ENCODE peak calls at places on chromosome 20, in nine cellular contexts. W is GM23248, C is PC-3, D is GM23338, Q is hepatocyte, B is HCT116, F is MM.1S, I is neural progenitor cell, P is SK-N-SH. E is an unnamed sample.
A peak's percentile ranks its signal among the peaks of the same experiment; 100 is the strongest.

GRCh38 chr20:4369119-4369797 is 352.5 kb upstream of the PRND start:
- DNase-seq in B (no peak), P (no peak), D (no peak), Q (no peak), I (no peak), W (no peak), C (peak; percentile 9), F (no peak), E (no peak)

GRCh38 chr20:21323640-21324039 is 20.5 kb downstream of the XRN2 start:
- DNase-seq in I (no peak), Q (peak; percentile 19), D (no peak), W (peak; percentile 86), B (peak; percentile 27), P (no peak), F (no peak), C (peak; percentile 82), E (no peak)

GRCh38 chr20:60088236-60088635 is 130.0 kb downstream of the CDH26 start:
- DNase-seq in D (no peak), W (no peak), P (no peak), Q (no peak), F (no peak), B (no peak), I (no peak), C (no peak), E (no peak)

GRCh38 chr20:56554869-56555268 is 21.8 kb downstream of the FAM209B start:
- DNase-seq in P (no peak), C (peak; percentile 99), W (peak; percentile 97), F (peak; percentile 97), B (peak; percentile 90), I (no peak), D (peak; percentile 49), Q (peak; percentile 75), E (peak; percentile 63)

GRCh38 chr20:30598460-30599230 is 658.8 kb upstream of the DEFB115 start:
- DNase-seq in P (no peak), B (no peak), W (no peak), F (no peak), I (no peak), Q (no peak), C (no peak), D (no peak), E (no peak)

GRCh38 chr20:53706511-53707031 is 112.9 kb upstream of the ZNF217 start:
- DNase-seq in I (peak; percentile 38), D (no peak), B (no peak), P (no peak), F (peak; percentile 32), W (peak; percentile 16), Q (peak; percentile 38), C (no peak), E (peak; percentile 58)

GRCh38 chr20:19757487-19757972 is 528 bp upstream of the RIN2 start:
- DNase-seq in F (peak; percentile 27), B (no peak), P (peak; percentile 82), D (peak; percentile 79), I (peak; percentile 86), Q (peak; percentile 83), C (peak; percentile 71), W (peak; percentile 89), E (no peak)

GRCh38 chr20:53748176-53748575 is 154.5 kb upstream of the ZNF217 start:
- DNase-seq in I (no peak), P (no peak), W (no peak), D (no peak), B (no peak), Q (no peak), C (peak; percentile 99), F (no peak), E (no peak)

GRCh38 chr20:62258499-62259293 is 20.4 kb downstream of the OSBPL2 start:
- DNase-seq in Q (no peak), I (no peak), B (no peak), C (peak; percentile 47), P (no peak), W (peak; percentile 95), D (no peak), F (no peak), E (no peak)

GRCh38 chr20:63411151-63411897 is 50.2 kb upstream of the CHRNA4 start:
- DNase-seq in F (no peak), W (no peak), C (no peak), D (no peak), I (no peak), P (no peak), B (no peak), Q (no peak), E (no peak)

GRCh38 chr20:38453941-38454340 is 18.7 kb upstream of the RALGAPB start:
- DNase-seq in D (no peak), I (no peak), P (no peak), W (no peak), C (no peak), B (no peak), F (peak; percentile 82), Q (no peak), E (peak; percentile 86)

GRCh38 chr20:32470025-32470861 is 112.1 kb downstream of the ASXL1 start:
- DNase-seq in F (peak; percentile 31), D (peak; percentile 87), W (peak; percentile 29), Q (peak; percentile 80), I (peak; percentile 64), B (peak; percentile 16), C (peak; percentile 38), P (peak; percentile 75), E (peak; percentile 61)
- H3K27ac ChIP-seq in F (no peak overlapping the region), D (peak overlapping the region; percentile 72), W (no peak overlapping the region), Q (peak overlapping the region; percentile 80), I (no peak overlapping the region), B (no peak overlapping the region), C (no peak overlapping the region), P (peak overlapping the region; percentile 63), E (no peak overlapping the region)

DNA sequence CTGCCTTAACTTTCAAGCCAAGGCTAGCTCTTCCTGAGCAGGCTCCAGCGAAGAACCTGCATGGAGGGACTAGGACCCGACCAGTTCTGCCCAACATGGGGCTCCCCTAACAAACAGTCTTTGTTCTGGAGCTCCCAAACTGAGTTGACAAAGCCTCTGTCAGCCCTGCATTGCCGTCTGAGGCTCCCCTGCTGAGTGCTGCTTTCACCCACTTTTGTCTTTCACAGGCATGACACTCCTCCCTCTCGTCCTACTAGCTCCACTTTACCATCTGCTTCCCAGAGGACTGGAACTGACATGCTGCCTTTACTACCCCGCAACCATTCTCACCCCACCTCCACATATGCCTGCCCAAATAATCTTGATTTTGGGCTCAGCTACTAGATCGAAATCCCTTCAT is 45.1 kb upstream of the B4GALT5 start:
- DNase-seq in Q (no peak), C (no peak), I (peak; percentile 48), W (no peak), F (no peak), B (no peak), P (no peak), D (peak; percentile 58), E (no peak)
- TF ChIP-seq EZH2phosphoT487 in Q (no peak), C (no peak), I (no peak), W (no peak), F (no peak), B (no peak), P (no peak), D (no peak), E (no peak)

GRCh38 chr20:47502271-47502730 is 614 bp downstream of the NCOA3 start:
- DNase-seq in P (no peak), I (peak; percentile 61), W (peak; percentile 54), Q (peak; percentile 37), C (no peak), B (no peak), D (peak; percentile 39), F (peak; percentile 16), E (no peak)

GRCh38 chr20:47501483-47502270 is at the start of gene NCOA3:
- DNase-seq in C (peak; percentile 97), Q (peak; percentile 98), B (peak; percentile 82), W (peak; percentile 98), P (peak; percentile 98), F (peak; percentile 95), I (peak; percentile 100), D (peak; percentile 99), E (peak; percentile 98)

GRCh38 chr20:47499053-47499452 is 2.6 kb upstream of the NCOA3 start:
- DNase-seq in C (no peak), B (no peak), F (no peak), Q (no peak), W (no peak), D (no peak), I (no peak), P (no peak), E (no peak)

GRCh38 chr20:47501117-47501482 is 587 bp upstream of the NCOA3 start:
- DNase-seq in B (no peak), F (no peak), Q (no peak), I (no peak), C (peak; percentile 9), D (no peak), W (peak; percentile 46), P (no peak), E (no peak)

DNA sequence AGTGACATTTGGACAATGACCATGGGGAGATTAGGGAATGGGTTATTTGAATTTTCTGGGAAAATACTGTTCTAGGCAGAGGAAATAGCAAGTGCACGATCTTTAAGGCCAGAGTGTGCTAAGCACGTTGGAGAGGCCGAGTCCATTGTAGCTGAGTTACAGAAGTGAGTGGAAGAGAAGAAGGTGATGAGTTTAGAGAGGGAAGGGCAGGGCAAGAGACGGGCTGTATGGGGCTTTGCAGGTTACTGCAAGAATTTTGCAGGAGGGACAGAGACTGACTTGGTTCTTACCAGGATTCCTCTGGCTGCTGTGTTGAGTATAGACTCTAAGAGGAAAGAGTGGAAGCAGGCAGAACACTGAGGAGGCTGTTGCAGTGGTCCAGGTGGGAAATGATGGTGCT is 1.1 kb upstream of the NCOA3 start:
- DNase-seq in I (no peak), D (no peak), C (no peak), W (peak; percentile 8), Q (no peak), P (no peak), B (no peak), F (no peak), E (no peak)
- H3K4me2 ChIP-seq in I (peak overlapping the region; percentile 74), D (peak overlapping the region; percentile 80), C (peak overlapping the region; percentile 93), W (no peak overlapping the region), Q (peak overlapping the region; percentile 81), P (peak overlapping the region; percentile 84), B (peak overlapping the region; percentile 86), F (peak overlapping the region; percentile 91), E (peak overlapping the region; percentile 83)

GRCh38 chr20:34750484-34750883 is 46.3 kb downstream of the TP53INP2 start:
- DNase-seq in Q (no peak), D (no peak), I (no peak), C (no peak), W (no peak), B (no peak), F (no peak), P (no peak), E (no peak)

GRCh38 chr20:34744847-34745246 is 40.7 kb downstream of the TP53INP2 start:
- DNase-seq in W (no peak), B (no peak), Q (no peak), F (no peak), I (no peak), P (no peak), C (no peak), D (no peak), E (no peak)

GRCh38 chr20:34744340-34744739 is 40.2 kb downstream of the TP53INP2 start:
- DNase-seq in I (no peak), P (no peak), C (no peak), W (no peak), D (no peak), B (no peak), Q (no peak), F (no peak), E (no peak)

GRCh38 chr20:34751453-34751852 is 47.3 kb downstream of the TP53INP2 start:
- DNase-seq in W (no peak), F (no peak), C (no peak), Q (no peak), P (no peak), B (no peak), D (no peak), I (no peak), E (no peak)

DNA sequence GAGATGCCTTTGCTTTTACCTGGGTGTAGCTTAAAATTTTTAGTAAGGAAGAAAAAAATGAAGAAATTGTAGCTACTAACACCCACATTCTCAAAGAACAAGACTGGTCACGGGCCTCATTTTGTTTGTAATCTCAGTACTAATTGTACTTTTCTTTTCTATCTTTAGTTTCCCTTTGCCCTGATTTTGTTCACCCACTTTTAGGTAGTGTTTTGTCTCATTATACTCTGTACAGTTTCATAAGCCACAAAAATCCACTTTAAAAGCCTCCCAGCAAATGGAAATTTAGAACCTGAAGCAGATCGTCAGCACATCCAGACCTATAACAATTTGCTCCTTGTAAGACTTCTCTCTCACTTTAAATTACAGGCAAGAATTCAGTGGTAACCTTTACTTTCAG is 43.3 kb downstream of the TP53INP2 start:
- DNase-seq in P (no peak), D (no peak), I (no peak), B (no peak), C (no peak), F (no peak), W (no peak), Q (no peak), E (no peak)
- H3K27ac ChIP-seq in P (no peak overlapping the region), D (no peak overlapping the region), I (no peak overlapping the region), B (no peak overlapping the region), C (no peak overlapping the region), F (no peak overlapping the region), W (no peak overlapping the region), Q (no peak overlapping the region), E (no peak overlapping the region)